ENCODE peak calls at places on chromosome 19, in six cellular contexts. G is brain microvascular endothelial cell; L is A549; K is CD8-positive, alpha-beta T cell; S is left lung; N is stomach. E is an unnamed sample.

GRCh38 chr19:49057636-49058234 is at the start of gene CGB7:
- DNase-seq in L (peak; percentile 57), K (peak; percentile 42), S (peak; percentile 72), G (peak; percentile 29), N (peak; percentile 81), E (no peak)

GRCh38 chr19:55526216-55527196 is 10.4 kb downstream of the SBK2 start:
- DNase-seq in K (no peak), G (peak; percentile 62), L (peak; percentile 95), S (peak; percentile 59), N (peak; percentile 93), E (no peak)

GRCh38 chr19:5954293-5954692 is 23.6 kb downstream of the RANBP3 start:
- DNase-seq in K (no peak), N (no peak), G (no peak), S (no peak), L (no peak), E (no peak)

GRCh38 chr19:51001495-51001894 is at the start of gene KLK8:
- DNase-seq in S (no peak), K (no peak), N (no peak), L (no peak), G (no peak), E (no peak)

GRCh38 chr19:37078717-37079032 is 442 bp downstream of the ZNF420 start:
- DNase-seq in L (no peak), K (no peak), N (no peak), S (no peak), G (no peak), E (no peak)

GRCh38 chr19:57664269-57665127 is 4.2 kb upstream of the ZSCAN4 start:
- DNase-seq in S (peak; percentile 42), K (no peak), G (peak; percentile 2), N (peak; percentile 31), L (no peak), E (no peak)

GRCh38 chr19:5091576-5092215 is 122.8 kb downstream of the KDM4B start:
- DNase-seq in K (no peak), N (no peak), S (no peak), G (no peak), L (no peak), E (no peak)

GRCh38 chr19:41570179-41570578 is 5.8 kb upstream of the CEACAM21 start:
- DNase-seq in S (no peak), L (no peak), N (no peak), K (no peak), G (no peak), E (no peak)

GRCh38 chr19:18657590-18658365 is 20.9 kb downstream of the KLHL26 start:
- DNase-seq in K (no peak), N (no peak), L (peak; percentile 29), S (peak; percentile 65), G (peak; percentile 95), E (no peak)

GRCh38 chr19:3606174-3606689 is 443 bp downstream of the TBXA2R start:
- DNase-seq in S (no peak), G (no peak), N (peak; percentile 78), K (peak; percentile 42), L (no peak), E (no peak)
- H3K27ac ChIP-seq in S (peak overlapping the region; percentile 72), G (no peak overlapping the region), N (peak overlapping the region; percentile 51), K (peak overlapping the region; percentile 17), L (peak overlapping the region; percentile 72), E (no peak overlapping the region)

DNA sequence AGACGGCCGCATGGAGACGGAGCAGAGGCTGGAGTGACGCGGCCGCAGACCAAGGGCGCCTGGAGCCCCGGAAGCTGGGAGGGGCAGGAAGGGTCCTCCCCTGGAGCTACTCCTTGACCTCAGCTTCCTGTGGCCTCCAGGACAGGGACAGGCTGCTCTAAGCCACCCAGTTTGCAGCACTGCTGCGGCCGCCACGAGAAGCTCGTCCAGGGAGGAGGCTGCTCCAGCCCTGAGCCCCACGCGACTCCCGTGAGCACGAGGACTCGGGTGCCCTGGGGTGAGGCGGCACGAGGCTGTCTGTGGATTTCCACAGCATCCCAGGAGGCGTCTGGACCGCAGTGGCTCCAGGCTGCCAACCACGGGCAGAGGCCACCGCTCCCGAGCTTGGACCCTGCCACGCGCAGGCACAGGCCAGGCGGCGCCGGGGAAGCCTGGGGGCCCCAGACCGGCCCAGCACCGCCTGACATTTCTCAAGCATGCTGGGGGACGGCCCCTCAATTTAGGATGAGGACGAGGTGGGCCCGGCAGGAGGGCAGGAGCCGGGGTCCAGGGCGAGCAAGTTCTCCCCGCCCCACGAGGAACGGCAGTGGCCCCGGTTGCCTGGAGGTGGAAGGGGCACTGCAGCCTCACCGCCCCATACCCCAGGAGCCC is 10.7 kb downstream of the SBNO2 start:
- DNase-seq in S (peak; percentile 65), K (no peak), G (no peak), N (no peak), L (no peak), E (no peak)
- H3K27ac ChIP-seq in S (peak overlapping the region; percentile 64), K (no peak overlapping the region), G (no peak overlapping the region), N (no peak overlapping the region), L (no peak overlapping the region), E (no peak overlapping the region)

GRCh38 chr19:46885411-46885810 is 24.6 kb downstream of the ARHGAP35 start:
- DNase-seq in L (no peak), K (no peak), G (no peak), S (no peak), N (no peak), E (no peak)

GRCh38 chr19:46882034-46882433 is 21.2 kb downstream of the ARHGAP35 start:
- DNase-seq in G (no peak), K (no peak), N (no peak), S (no peak), L (no peak), E (no peak)

GRCh38 chr19:46887240-46887782 is 26.5 kb downstream of the ARHGAP35 start:
- DNase-seq in S (no peak), G (no peak), L (no peak), N (no peak), K (no peak), E (no peak)

GRCh38 chr19:46890423-46891170 is 29.8 kb downstream of the ARHGAP35 start:
- DNase-seq in N (no peak), G (peak; percentile 64), L (peak; percentile 87), S (no peak), K (no peak), E (peak; percentile 27)

DNA sequence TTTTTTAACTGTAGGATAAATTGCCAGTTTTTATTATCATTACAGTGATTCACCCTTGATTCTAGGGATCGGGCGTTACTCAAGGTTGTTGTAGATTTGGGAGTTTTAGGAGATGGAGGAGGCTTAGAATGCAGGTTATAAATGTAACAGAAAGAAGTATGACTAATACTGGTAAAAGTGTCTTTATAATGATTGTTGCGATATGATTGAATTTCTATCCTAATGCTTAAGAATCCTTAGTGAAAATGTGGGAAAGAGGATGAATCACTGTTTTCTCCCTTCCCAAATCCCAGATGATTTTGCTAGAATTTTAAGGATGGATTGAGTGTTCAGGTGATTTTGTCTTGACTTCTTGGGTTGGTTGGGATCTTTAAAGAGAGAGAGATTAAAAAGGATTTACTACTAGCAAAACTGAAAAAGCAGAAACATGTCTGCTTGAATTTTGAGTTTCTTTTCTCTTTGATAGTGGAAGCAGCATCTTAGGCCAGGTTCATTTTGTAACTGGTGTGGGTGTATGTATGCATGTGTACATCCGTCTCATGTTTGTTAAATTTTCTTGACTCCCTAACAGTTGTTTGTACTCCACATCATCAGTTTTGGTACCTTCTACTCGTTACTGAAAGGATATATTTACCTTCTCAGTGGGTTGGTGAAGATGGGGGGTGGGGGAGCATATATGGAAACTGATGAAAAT is 25.9 kb downstream of the ARHGAP35 start:
- DNase-seq in N (no peak), L (no peak), S (no peak), G (no peak), K (no peak), E (no peak)
- H3K27ac ChIP-seq in N (no peak overlapping the region), L (no peak overlapping the region), S (no peak overlapping the region), G (peak overlapping the region; percentile 27), K (no peak overlapping the region), E (no peak overlapping the region)

DNA sequence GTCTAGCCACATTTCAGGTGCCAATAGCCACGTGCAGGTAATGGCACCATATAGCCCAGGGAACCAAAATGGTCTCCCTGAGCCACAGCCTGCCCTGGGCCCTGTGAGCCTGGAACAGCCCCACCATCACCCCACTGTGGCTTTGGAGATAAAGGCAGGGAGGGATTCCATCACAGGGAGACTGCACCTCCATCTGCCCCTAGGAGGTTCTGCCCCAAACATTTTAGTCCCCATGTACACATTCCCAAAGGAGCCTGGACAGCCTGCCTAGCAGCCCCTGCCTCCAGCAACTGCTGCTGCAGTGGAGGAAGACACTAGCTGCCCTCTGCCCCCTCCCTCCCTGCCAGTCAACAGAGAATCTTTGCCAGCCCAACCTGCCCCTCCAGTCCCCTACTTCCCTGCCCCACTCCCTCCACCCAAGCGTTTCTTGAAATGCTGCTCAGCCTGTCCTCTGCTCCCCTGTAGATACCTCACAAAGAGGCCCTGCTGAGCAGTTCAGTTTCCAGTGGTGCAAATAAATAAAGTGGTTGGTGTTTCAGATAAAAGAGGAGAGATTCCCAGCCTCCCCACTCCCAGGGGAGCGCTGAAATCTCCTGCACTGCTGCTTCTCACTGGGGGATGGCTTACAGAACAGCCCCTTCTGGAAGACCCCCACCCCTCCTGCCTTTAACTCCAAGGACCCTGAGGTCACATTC is 921.8 kb downstream of the UQCRFS1 start:
- DNase-seq in N (no peak), K (no peak), G (no peak), S (no peak), L (no peak), E (no peak)
- H3K27ac ChIP-seq in N (no peak overlapping the region), K (no peak overlapping the region), G (no peak overlapping the region), S (no peak overlapping the region), L (no peak overlapping the region), E (no peak overlapping the region)

DNA sequence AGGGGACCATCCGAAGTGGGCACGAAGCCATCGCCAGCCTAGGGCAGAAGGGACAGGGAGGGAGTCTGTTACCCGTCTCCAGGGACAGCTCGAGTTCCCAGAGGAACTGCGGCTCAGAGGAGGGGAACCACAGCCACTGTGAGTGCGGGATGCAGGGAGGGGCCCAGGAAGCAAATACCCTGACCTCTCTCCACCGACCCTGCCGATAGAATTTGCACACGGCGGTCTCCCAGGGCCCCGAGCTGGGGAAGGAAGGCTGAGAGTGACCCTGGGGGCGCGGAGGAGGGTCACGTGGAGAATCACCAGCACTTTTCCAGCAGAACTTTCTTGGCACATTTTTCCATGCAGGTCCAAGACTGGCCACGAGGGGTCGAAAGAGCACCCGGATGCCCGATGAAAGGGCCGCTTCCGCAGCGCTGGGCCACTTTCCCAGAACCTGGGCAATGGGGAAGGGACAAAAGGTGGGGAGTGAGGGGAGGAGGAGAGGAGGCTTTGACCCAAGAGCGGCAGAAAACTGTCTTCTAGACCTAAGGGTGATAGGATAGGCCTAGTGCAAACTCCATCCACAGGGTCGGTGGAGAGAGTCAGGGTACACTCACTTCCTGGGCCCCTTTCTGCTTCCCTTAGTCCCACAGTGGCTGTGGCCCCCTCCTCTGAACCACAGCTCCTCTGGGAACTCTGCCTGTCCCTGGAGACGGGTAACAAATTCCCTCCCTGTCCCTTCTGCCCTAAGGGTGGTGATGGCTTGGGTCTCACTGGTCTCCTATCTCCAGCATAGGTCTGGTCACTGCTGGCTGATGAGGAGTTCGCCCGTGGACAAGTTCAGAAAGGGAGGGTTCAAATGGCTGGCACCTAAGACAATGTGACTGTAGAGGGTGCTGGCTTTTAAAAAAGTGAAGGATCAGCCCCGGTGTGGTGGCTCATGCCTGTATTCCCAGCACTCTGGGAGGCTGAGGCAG is 5.3 kb upstream of the GPR4 start:
- DNase-seq in L (peak; percentile 81), G (peak; percentile 59), K (peak; percentile 55), N (peak; percentile 80), S (peak; percentile 68), E (no peak)
- H3K27ac ChIP-seq in L (peak overlapping the region; percentile 65), G (no peak overlapping the region), K (no peak overlapping the region), N (no peak overlapping the region), S (peak overlapping the region; percentile 57), E (no peak overlapping the region)